ENCODE peak calls at places on chromosomes 6 and 20, in four cellular contexts. W, P, F and O are unnamed samples. For H3K27me3, the result is how much of the 10 kb centered on the place peaks cover.

GRCh38 chr6:1716396-1716795 is 106.7 kb downstream of the FOXC1 start:
- DNase-seq in F (no peak), W (no peak), P (no peak), O (no peak)

GRCh38 chr6:161204866-161205557 is 68.8 kb downstream of the AGPAT4 start:
- DNase-seq in P (no peak), F (peak), W (no peak), O (no peak)

GRCh38 chr20:63747622-63748355 is 8.2 kb downstream of the SLC2A4RG start:
- DNase-seq in W (no peak), P (no peak), F (no peak), O (no peak)

GRCh38 chr6:111601875-111602274 is 3.8 kb downstream of the TRAF3IP2 start:
- DNase-seq in P (no peak), F (peak), W (peak), O (no peak)

GRCh38 chr6:117557951-117558350 is 44.4 kb downstream of the GOPC start:
- DNase-seq in W (no peak), P (no peak), F (no peak), O (no peak)

GRCh38 chr6:73043446-73043845 is 181.8 kb downstream of the KHDC1L start:
- DNase-seq in F (no peak), W (no peak), P (no peak), O (no peak)

GRCh38 chr6:33080127-33081089 is 4.6 kb downstream of the HLA-DPB1 start:
- DNase-seq in P (peak), W (peak), F (peak), O (peak)

GRCh38 chr6:67433124-67433523 is 1202.0 kb upstream of the ADGRB3 start:
- DNase-seq in P (no peak), W (no peak), F (no peak), O (no peak)

GRCh38 chr6:109760208-109760607 is 69.1 kb downstream of the FIG4 start:
- DNase-seq in F (no peak), P (no peak), W (no peak), O (no peak)

GRCh38 chr6:8131265-8131897 is 29.0 kb upstream of the EEF1E1 start:
- DNase-seq in F (peak), P (no peak), W (no peak), O (no peak)

GRCh38 chr6:36701401-36701991 is 3.9 kb downstream of the RAB44 start:
- DNase-seq in W (no peak), P (no peak), F (no peak), O (no peak)

GRCh38 chr6:70108230-70108629 is 194.7 kb downstream of the COL9A1 start:
- DNase-seq in W (no peak), F (peak), P (no peak), O (no peak)

GRCh38 chr6:131183427-131184095 is 48.3 kb downstream of the AKAP7 start:
- DNase-seq in W (no peak), P (no peak), F (no peak), O (no peak)

GRCh38 chr6:37192669-37193068 is 22.7 kb downstream of the PIM1 start:
- DNase-seq in P (no peak), W (no peak), F (no peak), O (no peak)

GRCh38 chr6:117552618-117553017 is 49.7 kb downstream of the GOPC start:
- DNase-seq in P (no peak), F (peak), W (no peak), O (no peak)

GRCh38 chr6:129957941-129958898 is 60.2 kb upstream of the L3MBTL3 start:
- DNase-seq in F (no peak), W (no peak), P (no peak), O (no peak)

GRCh38 chr20:44118185-44119034 is 68.6 kb downstream of the JPH2 start:
- DNase-seq in W (no peak), P (no peak), F (no peak), O (no peak)

GRCh38 chr20:22686097-22686496 is 101.7 kb upstream of the FOXA2 start:
- DNase-seq in P (no peak), W (no peak), F (peak), O (no peak)

GRCh38 chr6:158626360-158627167 is 18.0 kb downstream of the DYNLT1 start:
- DNase-seq in P (no peak), W (no peak), F (no peak), O (no peak)

GRCh38 chr6:31676322-31676903 is 4.5 kb downstream of the LY6G5C start:
- DNase-seq in P (no peak), W (no peak), F (no peak), O (no peak)

GRCh38 chr6:1481326-1481725 is 92.0 kb downstream of the FOXF2 start:
- DNase-seq in W (no peak), P (no peak), F (peak), O (no peak)

GRCh38 chr6:88908598-88909548 is 54.5 kb downstream of the RNGTT start:
- DNase-seq in P (no peak), W (no peak), F (no peak), O (no peak)

GRCh38 chr6:54801669-54802068 is 44.9 kb upstream of the FAM83B start:
- DNase-seq in P (no peak), F (peak), W (no peak), O (no peak)

GRCh38 chr20:9480066-9480465 is 34.3 kb upstream of the LAMP5 start:
- DNase-seq in W (no peak), P (no peak), F (no peak), O (no peak)

GRCh38 chr6:79922018-79922417 is 25.3 kb downstream of the ELOVL4 start:
- DNase-seq in P (no peak), W (no peak), F (no peak), O (no peak)

GRCh38 chr6:121770943-121771342 is 335.5 kb downstream of the GJA1 start:
- DNase-seq in P (no peak), F (no peak), W (no peak), O (no peak)

GRCh38 chr6:106807946-106808611 is 166.4 kb downstream of the CD24 start:
- DNase-seq in W (no peak), P (no peak), F (no peak), O (no peak)

GRCh38 chr20:61119263-61119662 is 132.8 kb upstream of the CDH4 start:
- DNase-seq in P (no peak), W (no peak), F (no peak), O (no peak)

GRCh38 chr6:39870950-39871349 is 63.3 kb downstream of the MOCS1 start:
- DNase-seq in P (no peak), W (no peak), F (no peak), O (no peak)

GRCh38 chr6:21587925-21588811 is 5.4 kb upstream of the SOX4 start:
- DNase-seq in W (peak), F (peak), P (no peak), O (peak)

DNA sequence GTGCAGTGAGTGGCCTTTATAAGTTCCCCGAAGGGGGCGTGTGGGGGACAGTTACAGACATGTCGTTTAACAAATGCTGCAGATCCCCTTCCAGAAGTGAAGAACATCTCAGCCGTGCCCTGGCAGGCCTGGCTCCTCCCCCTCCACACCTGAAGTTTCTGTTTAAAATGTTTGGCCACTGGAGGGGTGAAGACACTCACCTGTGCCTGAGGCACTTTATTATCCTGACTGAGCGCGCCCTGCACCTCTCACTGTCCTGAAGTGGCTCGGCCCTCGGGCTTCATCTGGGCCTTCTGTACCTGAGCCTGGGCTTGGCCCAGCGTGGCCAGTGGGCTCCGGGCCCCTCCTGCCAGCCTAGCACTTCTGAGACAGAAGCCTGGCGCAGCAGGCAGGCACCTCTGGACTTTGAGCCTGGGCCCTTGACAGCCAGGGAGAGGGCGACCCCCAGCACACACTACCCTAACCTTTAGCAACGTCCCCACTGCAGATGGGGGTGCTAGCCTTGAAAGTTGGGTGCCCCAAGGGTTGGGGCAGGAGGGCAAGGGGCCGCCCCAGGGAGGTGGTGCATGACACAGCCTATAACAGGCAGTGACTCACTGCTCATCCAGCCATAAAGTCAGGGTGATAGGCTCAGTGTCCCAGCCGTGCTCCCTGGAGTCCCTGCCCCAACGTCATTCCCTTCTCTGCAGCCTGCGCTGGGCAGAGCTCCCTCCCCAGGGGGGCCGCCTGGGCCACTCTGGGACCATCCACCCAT is 13.6 kb upstream of the GATA5 start:
- DNase-seq in W (no peak), F (no peak), P (no peak), O (no peak)
- H3K27me3 ChIP-seq in W (under half), F (under half), P (under half), O (under half)

DNA sequence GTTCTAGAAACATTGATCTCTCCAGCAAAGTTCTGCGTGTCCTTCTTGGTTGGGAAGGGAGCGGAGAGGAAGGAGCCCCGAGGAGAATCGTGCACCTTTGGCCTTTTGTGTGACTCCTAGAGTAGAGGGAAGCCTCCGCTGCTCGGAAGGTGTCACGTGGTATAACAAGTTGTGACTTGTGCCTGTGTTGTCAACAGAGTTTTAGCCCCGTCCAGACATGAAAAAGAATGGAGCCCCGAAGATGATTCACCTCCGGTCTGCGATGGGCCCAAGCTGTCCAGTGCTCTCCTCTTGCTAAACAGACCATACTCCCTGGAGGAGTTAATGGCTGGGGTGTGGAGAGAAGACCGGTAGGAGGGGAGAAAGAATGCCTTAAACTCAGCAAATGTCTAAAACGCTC is 7.0 kb downstream of the EYA2 start:
- DNase-seq in F (no peak), W (no peak), P (no peak), O (no peak)
- H3K27ac ChIP-seq in F (no peak), W (no peak), P (no peak), O (peak)

DNA sequence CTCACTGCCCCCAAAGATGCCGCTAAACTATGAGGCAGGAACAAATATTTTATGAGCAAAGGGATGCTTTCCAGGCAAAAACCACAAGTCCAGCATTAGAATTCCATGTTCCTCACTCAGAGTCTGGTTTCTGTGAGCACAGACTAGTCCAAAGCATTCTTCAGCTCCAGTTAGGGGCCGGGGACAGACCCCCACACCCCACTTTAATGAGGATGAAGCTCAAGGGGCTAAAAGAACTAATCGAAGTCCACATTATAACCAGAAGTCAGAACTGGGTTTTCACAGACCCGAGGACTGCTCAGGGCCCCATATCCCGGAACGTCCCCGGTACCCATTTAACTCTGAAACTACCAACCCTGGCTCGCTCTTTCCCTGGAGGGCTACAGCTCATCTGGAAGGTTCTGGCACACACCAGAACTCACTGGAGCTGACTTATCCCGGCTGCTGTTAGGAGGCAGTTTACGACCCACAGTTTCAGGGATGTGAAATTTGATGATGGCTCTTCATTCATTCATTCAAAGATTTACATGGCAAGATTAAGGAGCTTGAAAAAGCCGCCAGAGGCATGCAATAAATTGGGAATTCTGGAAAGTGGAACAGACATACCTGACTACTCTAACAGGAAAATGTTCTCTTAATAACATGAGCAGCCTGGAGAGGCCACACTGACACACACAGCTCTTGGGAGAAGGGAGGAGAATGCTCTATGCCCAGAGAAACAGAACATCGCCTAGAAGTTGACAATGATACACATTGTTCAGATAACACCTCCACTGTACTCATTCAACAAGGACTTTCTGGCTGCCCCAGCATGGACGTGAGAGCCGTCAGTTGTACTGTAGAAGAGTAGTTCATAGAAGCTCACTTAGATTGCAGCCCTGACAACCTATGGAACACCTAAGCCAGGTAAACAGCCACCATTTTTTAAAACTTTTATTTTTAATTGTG is 29.2 kb downstream of the BMP7 start:
- DNase-seq in F (peak), P (no peak), W (no peak), O (no peak)
- H3K27me3 ChIP-seq in F (under half), P (under half), W (under half), O (under half)

DNA sequence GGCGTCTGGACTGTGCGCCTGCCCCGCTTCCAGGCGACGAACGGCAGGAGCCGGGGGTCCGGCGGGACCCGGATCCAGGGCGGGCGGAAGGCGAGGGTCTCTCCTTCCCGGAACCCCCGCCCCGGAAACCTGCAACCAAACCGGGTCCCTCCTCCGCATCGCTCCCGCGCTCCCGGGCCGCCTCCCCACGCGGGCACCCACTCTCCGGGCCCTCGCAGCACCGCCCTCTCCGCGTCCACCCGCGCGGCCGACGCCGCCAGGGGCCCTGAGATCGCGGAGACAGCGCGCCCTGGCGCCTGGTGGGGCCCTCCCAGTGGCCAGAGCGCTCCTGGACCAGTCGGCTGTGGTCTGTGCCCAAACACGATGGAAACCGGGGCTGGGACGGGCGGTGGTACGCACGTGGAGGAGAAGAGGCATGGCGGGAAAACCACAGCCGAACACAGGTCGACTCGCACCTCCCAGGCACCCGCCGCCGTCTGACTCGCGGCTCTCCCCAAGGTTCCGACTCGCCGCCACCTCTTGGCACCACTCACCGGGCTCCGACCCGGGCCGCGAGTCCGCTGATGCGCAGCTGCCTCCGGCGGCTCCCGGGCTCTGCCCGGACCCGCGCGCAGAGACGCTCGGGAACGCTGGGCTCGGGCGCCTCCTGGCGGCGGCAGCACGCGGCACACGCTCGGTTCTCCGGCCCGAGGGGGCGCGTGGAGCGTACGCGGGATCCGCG is 7.9 kb downstream of the NKX2-2 start:
- DNase-seq in W (no peak), F (peak), P (no peak), O (no peak)
- H3K27ac ChIP-seq in W (no peak), F (no peak), P (no peak), O (no peak)

DNA sequence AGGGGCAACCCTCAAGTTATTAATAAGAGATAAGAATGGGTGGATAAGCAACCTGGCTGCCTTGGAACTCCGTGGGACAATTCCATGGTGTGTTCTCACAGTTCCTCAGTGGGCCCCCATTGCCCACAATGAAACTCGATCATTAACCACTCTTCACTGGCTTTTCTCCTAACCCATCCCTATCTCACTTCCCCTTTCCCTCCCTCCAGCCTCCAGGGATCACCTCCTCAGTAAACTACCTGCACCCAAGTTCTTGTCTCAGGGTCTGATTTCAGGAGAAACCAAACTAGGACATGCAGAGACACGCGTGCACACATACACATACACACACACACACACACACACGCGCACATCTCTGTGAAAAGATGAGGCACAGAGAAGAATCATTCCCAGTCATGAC is 37.7 kb upstream of the FOXP4 start:
- DNase-seq in W (no peak), P (no peak), F (no peak), O (no peak)
- H3K27me3 ChIP-seq in W (under half), P (under half), F (under half), O (under half)

GRCh38 chr6:134247271-134247833 is 70.6 kb downstream of the SGK1 start:
- DNase-seq in W (no peak), P (no peak), F (no peak), O (no peak)

GRCh38 chr6:134249412-134249758 is 68.5 kb downstream of the SGK1 start:
- DNase-seq in W (no peak), F (no peak), P (no peak), O (no peak)

GRCh38 chr6:134245691-134246090 is 72.2 kb downstream of the SGK1 start:
- DNase-seq in F (no peak), P (no peak), W (no peak), O (no peak)

GRCh38 chr6:134249759-134250602 is 67.9 kb downstream of the SGK1 start:
- DNase-seq in W (no peak), F (peak), P (no peak), O (no peak)

DNA sequence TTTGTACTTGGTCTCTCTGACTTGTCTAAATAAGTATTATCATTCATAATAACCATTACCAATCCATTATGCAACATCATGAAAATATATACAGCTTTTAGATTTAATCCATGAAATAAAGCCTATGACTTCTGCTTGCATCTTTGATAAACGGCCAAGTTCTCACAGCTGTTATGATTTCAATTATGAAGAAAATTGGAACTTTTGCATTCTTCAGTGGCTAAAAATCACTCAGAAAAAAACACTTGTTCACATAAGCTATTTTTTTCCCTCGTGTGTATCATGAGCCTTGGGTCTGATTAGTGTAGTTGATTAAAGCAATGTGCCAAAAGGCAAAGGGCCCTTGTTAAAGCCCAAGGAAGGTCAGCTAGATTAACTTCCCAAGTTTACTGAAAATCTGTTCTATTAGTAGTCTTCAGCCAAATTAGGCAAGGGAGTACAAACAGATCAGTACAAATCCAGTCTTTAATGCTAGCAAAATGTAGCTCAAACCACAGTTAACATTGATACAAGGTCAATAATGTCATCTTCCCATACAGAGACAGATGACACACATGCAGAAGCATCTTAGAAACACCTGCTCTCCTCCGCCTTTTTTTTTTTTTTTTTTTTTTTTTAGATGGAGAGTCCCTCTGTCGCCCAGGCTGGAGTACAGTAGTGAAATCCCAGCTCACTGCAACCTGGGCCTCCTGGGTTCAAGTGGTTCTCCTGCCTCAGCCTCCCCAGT is 69.9 kb downstream of the SGK1 start:
- DNase-seq in W (no peak), P (no peak), F (no peak), O (no peak)
- H3K27ac ChIP-seq in W (no peak), P (no peak), F (no peak), O (no peak)

GRCh38 chr20:57568960-57569359 is 8.1 kb downstream of the PCK1 start:
- DNase-seq in P (no peak), F (no peak), W (no peak), O (no peak)
- H3K27me3 ChIP-seq in P (under half), F (under half), W (under half), O (under half)

DNA sequence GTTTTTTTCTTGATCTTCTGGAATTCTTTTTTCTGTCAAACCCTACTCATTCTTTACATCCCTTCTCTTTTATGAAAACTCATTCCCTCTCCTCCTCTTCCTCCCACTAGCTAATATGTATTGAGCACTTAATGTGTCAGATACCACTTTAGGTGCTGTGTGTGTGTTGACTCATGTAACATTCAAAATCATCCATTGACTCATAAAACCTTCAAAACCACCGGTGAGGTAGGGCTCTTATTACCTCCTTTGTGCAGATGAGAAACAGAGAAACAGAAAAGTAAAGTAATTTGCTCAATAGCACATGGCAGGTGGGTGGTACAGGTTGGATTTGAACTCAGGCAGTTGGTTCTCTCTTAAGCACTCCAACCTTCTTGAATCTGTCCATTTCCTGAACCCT is 136.3 kb upstream of the NEDD9 start:
- DNase-seq in P (no peak), W (no peak), F (no peak), O (no peak)
- H3K27ac ChIP-seq in P (no peak), W (no peak), F (peak), O (peak)